ENCODE peak calls at places on chromosomes 1 and 21, in seven cellular contexts. H is neuronal stem cell, E is H1, M is IMR-90, Q is H9, R is mesenchymal stem cell, L is trophoblast cell. F is an unnamed sample.

GRCh38 chr1:53349369-53349705 is 21.5 kb upstream of the LRP8 start:
- DNase-seq in H (no peak), E (peak), M (no peak), Q (peak), R (no peak), L (no peak), F (no peak)

GRCh38 chr1:24374891-24375786 is 38.4 kb downstream of the STPG1 start:
- DNase-seq in H (peak), E (no peak), M (peak), Q (peak), R (no peak), L (peak), F (peak)

GRCh38 chr1:219438386-219438785 is 174.5 kb downstream of the ZC3H11B start:
- DNase-seq in H (no peak), E (no peak), M (no peak), Q (no peak), R (no peak), L (no peak), F (no peak)

GRCh38 chr1:170126691-170127090 is 19.1 kb upstream of the NTMT2 start:
- DNase-seq in H (peak), E (no peak), M (peak), Q (peak), R (peak), L (peak), F (peak)

GRCh38 chr1:230073371-230074035 is 6.5 kb downstream of the GALNT2 start:
- DNase-seq in H (no peak), E (no peak), M (peak), Q (no peak), R (peak), L (no peak), F (no peak)

GRCh38 chr1:172203135-172203823 is 217.2 kb upstream of the C1orf105 start:
- DNase-seq in H (no peak), E (no peak), M (peak), Q (no peak), R (peak), L (no peak), F (peak)

GRCh38 chr21:44911384-44912157 is 9.1 kb downstream of the ITGB2 start:
- DNase-seq in H (no peak), E (no peak), M (no peak), Q (no peak), R (no peak), L (peak), F (no peak)

GRCh38 chr1:187411118-187411517 is 582.4 kb downstream of the PLA2G4A start:
- DNase-seq in H (no peak), E (no peak), M (no peak), Q (no peak), R (no peak), L (no peak), F (no peak)

GRCh38 chr1:47643506-47644215 is 205.8 kb downstream of the FOXD2 start:
- DNase-seq in H (no peak), E (no peak), M (no peak), Q (no peak), R (no peak), L (no peak), F (peak)

GRCh38 chr1:156004843-156005593 is 15.7 kb downstream of the SSR2 start:
- DNase-seq in H (no peak), E (no peak), M (no peak), Q (no peak), R (no peak), L (no peak), F (no peak)

GRCh38 chr1:246001142-246001812 is 505.8 kb downstream of the SMYD3 start:
- DNase-seq in H (no peak), E (no peak), M (peak), Q (no peak), R (peak), L (no peak), F (no peak)

GRCh38 chr1:154736840-154737239 is 128.9 kb upstream of the ADAR start:
- DNase-seq in H (no peak), E (no peak), M (peak), Q (no peak), R (peak), L (no peak), F (no peak)

GRCh38 chr1:70003509-70003908 is 201.9 kb downstream of the LRRC40 start:
- DNase-seq in H (no peak), E (no peak), M (no peak), Q (no peak), R (no peak), L (peak), F (no peak)

GRCh38 chr1:21939650-21940374 is 2.7 kb upstream of the HSPG2 start:
- DNase-seq in H (no peak), E (no peak), M (peak), Q (no peak), R (peak), L (peak), F (no peak)

GRCh38 chr1:201826830-201827229 is 2.1 kb upstream of the IPO9 start:
- DNase-seq in H (peak), E (no peak), M (peak), Q (peak), R (peak), L (peak), F (peak)

GRCh38 chr1:23533288-23534130 is 2.5 kb upstream of the E2F2 start:
- DNase-seq in H (no peak), E (no peak), M (no peak), Q (no peak), R (no peak), L (peak), F (no peak)

GRCh38 chr21:45248301-45248892 is 39.3 kb downstream of the POFUT2 start:
- DNase-seq in H (no peak), E (peak), M (no peak), Q (peak), R (no peak), L (no peak), F (no peak)

GRCh38 chr1:94144836-94145235 is 23.9 kb upstream of the ABCA4 start:
- DNase-seq in H (no peak), E (no peak), M (no peak), Q (no peak), R (no peak), L (no peak), F (no peak)

GRCh38 chr1:94142583-94142982 is 21.6 kb upstream of the ABCA4 start:
- DNase-seq in H (no peak), E (no peak), M (no peak), Q (no peak), R (no peak), L (no peak), F (no peak)

GRCh38 chr1:94143809-94144176 is 22.8 kb upstream of the ABCA4 start:
- DNase-seq in H (no peak), E (no peak), M (no peak), Q (no peak), R (no peak), L (no peak), F (no peak)

GRCh38 chr1:94142022-94142421 is 21.1 kb upstream of the ABCA4 start:
- DNase-seq in H (no peak), E (no peak), M (peak), Q (no peak), R (no peak), L (no peak), F (no peak)

DNA sequence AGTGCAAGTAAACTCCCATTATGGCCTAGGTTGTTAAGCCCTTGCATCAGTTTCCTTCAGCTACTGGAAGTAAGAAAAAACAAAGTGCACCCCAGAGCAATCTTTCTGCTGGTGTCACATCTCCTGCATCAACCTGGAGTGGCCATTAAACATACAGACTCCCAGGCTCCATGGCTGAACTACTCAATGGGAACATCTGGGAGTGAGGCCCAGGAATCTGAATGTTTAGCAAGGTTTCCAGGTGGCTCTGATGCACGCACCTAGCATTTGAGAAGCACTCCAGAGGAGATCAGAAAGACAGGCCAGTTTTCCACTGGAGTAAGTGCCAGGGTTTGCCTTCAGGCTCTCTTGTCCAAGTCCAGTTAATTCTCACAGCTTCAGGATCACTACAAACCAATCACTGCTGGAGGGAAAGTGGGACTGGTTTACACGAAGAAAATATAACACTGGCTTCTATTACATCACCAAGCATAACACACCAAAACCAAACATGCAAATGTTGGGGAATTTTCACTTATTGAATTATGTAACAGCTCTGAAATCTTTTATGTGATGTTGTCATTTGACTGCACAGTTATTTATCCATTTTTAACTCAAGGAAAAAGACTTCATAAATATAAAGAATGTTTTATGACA is 22.3 kb upstream of the ABCA4 start:
- DNase-seq in H (no peak), E (no peak), M (peak), Q (no peak), R (no peak), L (no peak), F (no peak)
- H2BK120ac ChIP-seq in H (no peak), E (no peak), M (no peak), Q (no peak), R (no peak), L (no peak), F (no peak)

GRCh38 chr1:162476620-162477019 is 21.0 kb upstream of the UHMK1 start:
- DNase-seq in H (no peak), E (no peak), M (no peak), Q (no peak), R (no peak), L (no peak), F (no peak)
- H2BK120ac ChIP-seq in H (no peak), E (no peak), M (no peak), Q (no peak), R (no peak), L (no peak), F (no peak)

DNA sequence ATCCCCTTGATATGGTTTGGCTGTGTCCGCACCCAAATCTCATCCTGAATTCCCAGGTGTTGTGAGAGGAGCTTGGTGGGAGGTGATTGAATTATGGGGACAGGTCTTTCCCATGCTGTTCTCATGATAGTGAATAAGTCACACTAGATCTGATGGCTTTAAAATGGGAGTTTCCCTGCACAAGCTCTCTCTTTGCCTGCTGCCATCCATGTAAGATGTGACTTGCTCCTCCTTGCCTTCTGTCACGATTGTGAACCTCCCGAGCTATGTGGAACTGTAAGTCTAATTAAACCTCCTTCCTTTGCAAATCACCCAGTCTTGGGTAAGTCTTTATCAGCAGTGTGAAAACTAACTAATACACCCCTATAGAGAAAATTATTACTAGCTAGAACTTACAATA is 959.5 kb upstream of the ADGRL2 start:
- DNase-seq in H (no peak), E (no peak), M (no peak), Q (no peak), R (no peak), L (no peak), F (no peak)
- H2BK120ac ChIP-seq in H (no peak), E (no peak), M (no peak), Q (no peak), R (no peak), L (no peak), F (no peak)

GRCh38 chr1:188462837-188463236 is 1634.1 kb downstream of the PLA2G4A start:
- DNase-seq in H (no peak), E (no peak), M (no peak), Q (no peak), R (no peak), L (no peak), F (no peak)
- H2BK120ac ChIP-seq in H (no peak), E (no peak), M (no peak), Q (no peak), R (no peak), L (no peak), F (no peak)

GRCh38 chr21:41133896-41134522 is 34.0 kb upstream of the BACE2 start:
- DNase-seq in H (peak), E (no peak), M (peak), Q (no peak), R (peak), L (peak), F (peak)
- H2BK120ac ChIP-seq in H (no peak), E (no peak), M (no peak), Q (no peak), R (no peak), L (no peak), F (no peak)

GRCh38 chr1:182340233-182341058 is 51.1 kb downstream of the GLUL start:
- DNase-seq in H (no peak), E (no peak), M (no peak), Q (no peak), R (peak), L (peak), F (no peak)
- H2BK120ac ChIP-seq in H (no peak), E (no peak), M (no peak), Q (no peak), R (no peak), L (no peak), F (no peak)

GRCh38 chr1:195715652-195716051 is 892.6 kb downstream of the KCNT2 start:
- DNase-seq in H (no peak), E (no peak), M (no peak), Q (no peak), R (no peak), L (no peak), F (no peak)
- H2BK120ac ChIP-seq in H (no peak), E (no peak), M (no peak), Q (no peak), R (no peak), L (no peak), F (no peak)

GRCh38 chr1:208157769-208158168 is 86.4 kb downstream of the PLXNA2 start:
- DNase-seq in H (no peak), E (no peak), M (no peak), Q (no peak), R (no peak), L (no peak), F (no peak)
- H2BK120ac ChIP-seq in H (no peak), E (no peak), M (no peak), Q (no peak), R (peak), L (no peak), F (no peak)

DNA sequence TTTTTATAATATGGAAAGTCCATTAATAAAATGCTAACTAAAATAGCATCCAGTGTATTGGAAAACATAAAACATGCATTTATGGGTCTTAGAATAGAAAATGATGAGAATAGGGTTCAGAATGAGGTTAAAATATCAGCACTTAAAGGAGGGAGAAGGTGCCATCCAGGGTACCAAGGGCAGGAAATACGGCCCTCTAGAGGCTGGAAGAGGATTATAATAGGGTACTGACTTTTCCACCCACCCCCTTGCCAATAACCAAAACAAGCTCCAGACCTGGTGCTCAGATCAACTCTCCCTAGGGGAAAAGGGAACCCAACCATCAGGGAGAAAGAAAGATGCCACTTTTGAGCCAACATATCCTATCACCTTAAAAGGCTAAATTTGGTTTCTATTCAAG is 26.7 kb downstream of the ASTN1 start:
- DNase-seq in H (no peak), E (no peak), M (no peak), Q (no peak), R (no peak), L (no peak), F (peak)
- H2BK120ac ChIP-seq in H (no peak), E (no peak), M (no peak), Q (no peak), R (no peak), L (no peak), F (no peak)